ENCODE peak calls at places on chromosomes 1 and 21, in five cellular contexts. One of them, this sample, is unnamed.

GRCh38 chr1:4422496-4423289 is 231.7 kb upstream of the AJAP1 start:
- DNase-seq in SK-N-SH: peak; percentile 26
- DNase-seq in GM12878: no peak
- DNase-seq in HepG2: no peak
- DNase-seq in K562: no peak
- DNase-seq in this sample: no peak

GRCh38 chr21:45104560-45104959 is 30.2 kb downstream of the ADARB1 start:
- DNase-seq in SK-N-SH: peak; percentile 52
- DNase-seq in GM12878: no peak
- DNase-seq in HepG2: no peak
- DNase-seq in K562: no peak
- DNase-seq in this sample: no peak

GRCh38 chr21:27047331-27048314 is 80.7 kb upstream of the ADAMTS5 start:
- DNase-seq in SK-N-SH: no peak
- DNase-seq in GM12878: no peak
- DNase-seq in HepG2: no peak
- DNase-seq in K562: no peak
- DNase-seq in this sample: no peak

GRCh38 chr1:101291562-101292035 is 54.8 kb downstream of the S1PR1 start:
- DNase-seq in SK-N-SH: no peak
- DNase-seq in GM12878: no peak
- DNase-seq in HepG2: peak; percentile 83
- DNase-seq in K562: no peak
- DNase-seq in this sample: peak; percentile 14

GRCh38 chr1:10679521-10680220 is 116.8 kb downstream of the CASZ1 start:
- DNase-seq in SK-N-SH: peak; percentile 91
- DNase-seq in GM12878: no peak
- DNase-seq in HepG2: peak; percentile 82
- DNase-seq in K562: peak; percentile 77
- DNase-seq in this sample: peak; percentile 18

GRCh38 chr1:86500731-86501130 is 32.0 kb downstream of the CLCA1 start:
- DNase-seq in SK-N-SH: no peak
- DNase-seq in GM12878: no peak
- DNase-seq in HepG2: no peak
- DNase-seq in K562: no peak
- DNase-seq in this sample: no peak

GRCh38 chr1:205183676-205184335 is 27.7 kb downstream of the DSTYK start:
- DNase-seq in SK-N-SH: no peak
- DNase-seq in GM12878: no peak
- DNase-seq in HepG2: no peak
- DNase-seq in K562: no peak
- DNase-seq in this sample: peak; percentile 1

GRCh38 chr1:236524142-236524891 is 535 bp downstream of the LGALS8 start:
- DNase-seq in SK-N-SH: peak; percentile 70
- DNase-seq in GM12878: peak; percentile 75
- DNase-seq in HepG2: peak; percentile 85
- DNase-seq in K562: peak; percentile 82
- DNase-seq in this sample: peak; percentile 78

GRCh38 chr1:3352952-3353331 is 101.5 kb upstream of the ARHGEF16 start:
- DNase-seq in SK-N-SH: no peak
- DNase-seq in GM12878: no peak
- DNase-seq in HepG2: no peak
- DNase-seq in K562: no peak
- DNase-seq in this sample: no peak

GRCh38 chr1:200147742-200148141 is 120.2 kb downstream of the NR5A2 start:
- DNase-seq in SK-N-SH: no peak
- DNase-seq in GM12878: no peak
- DNase-seq in HepG2: no peak
- DNase-seq in K562: no peak
- DNase-seq in this sample: no peak

GRCh38 chr1:218164930-218165686 is 120.0 kb upstream of the RRP15 start:
- DNase-seq in SK-N-SH: peak; percentile 67
- DNase-seq in GM12878: no peak
- DNase-seq in HepG2: no peak
- DNase-seq in K562: no peak
- DNase-seq in this sample: no peak

GRCh38 chr1:174982971-174983689 is 16.6 kb upstream of the CACYBP start:
- DNase-seq in SK-N-SH: peak; percentile 28
- DNase-seq in GM12878: no peak
- DNase-seq in HepG2: peak; percentile 34
- DNase-seq in K562: peak; percentile 43
- DNase-seq in this sample: no peak

GRCh38 chr1:168466703-168467081 is 77.1 kb downstream of the XCL2 start:
- DNase-seq in SK-N-SH: no peak
- DNase-seq in GM12878: peak; percentile 51
- DNase-seq in HepG2: no peak
- DNase-seq in K562: no peak
- DNase-seq in this sample: no peak

GRCh38 chr1:4415476-4415875 is 238.9 kb upstream of the AJAP1 start:
- DNase-seq in SK-N-SH: no peak
- DNase-seq in GM12878: no peak
- DNase-seq in HepG2: no peak
- DNase-seq in K562: no peak
- DNase-seq in this sample: no peak

GRCh38 chr1:229364216-229365065 is 21.6 kb upstream of the CCSAP start:
- DNase-seq in SK-N-SH: no peak
- DNase-seq in GM12878: no peak
- DNase-seq in HepG2: no peak
- DNase-seq in K562: no peak
- DNase-seq in this sample: no peak
- TF ChIP-seq REST in SK-N-SH: no peak
- TF ChIP-seq REST in GM12878: no peak
- TF ChIP-seq REST in HepG2: no peak
- TF ChIP-seq REST in K562: no peak
- TF ChIP-seq REST in this sample: no peak

GRCh38 chr1:79638382-79638781 is 631.9 kb upstream of the ADGRL4 start:
- DNase-seq in SK-N-SH: no peak
- DNase-seq in GM12878: no peak
- DNase-seq in HepG2: no peak
- DNase-seq in K562: no peak
- DNase-seq in this sample: no peak

GRCh38 chr1:79629414-79629813 is 622.9 kb upstream of the ADGRL4 start:
- DNase-seq in SK-N-SH: no peak
- DNase-seq in GM12878: no peak
- DNase-seq in HepG2: no peak
- DNase-seq in K562: no peak
- DNase-seq in this sample: no peak

DNA sequence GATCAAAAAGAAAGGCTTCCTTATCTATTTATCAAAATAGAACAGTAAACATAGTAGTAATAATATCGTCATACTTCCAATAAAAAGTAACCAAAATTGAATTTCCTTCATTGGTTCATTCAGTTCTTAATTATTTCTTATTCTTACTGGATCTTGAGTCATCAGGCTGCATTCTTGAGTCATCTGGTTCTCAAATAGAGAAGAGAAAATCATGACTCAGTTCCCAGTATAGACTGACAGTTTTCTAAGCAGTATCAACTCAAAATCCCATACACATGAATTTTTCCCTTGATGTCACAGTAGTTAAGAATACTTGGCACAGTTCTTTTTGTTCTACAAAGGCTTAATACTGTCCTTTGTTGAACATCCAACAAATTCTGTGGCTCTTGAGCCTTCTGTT is 626.9 kb upstream of the ADGRL4 start:
- DNase-seq in SK-N-SH: no peak
- DNase-seq in GM12878: no peak
- DNase-seq in HepG2: no peak
- DNase-seq in K562: no peak
- DNase-seq in this sample: no peak
- TF ChIP-seq GABPA in SK-N-SH: no peak
- TF ChIP-seq GABPA in GM12878: no peak
- TF ChIP-seq GABPA in HepG2: no peak
- TF ChIP-seq GABPA in K562: no peak
- TF ChIP-seq GABPA in this sample: no peak

DNA sequence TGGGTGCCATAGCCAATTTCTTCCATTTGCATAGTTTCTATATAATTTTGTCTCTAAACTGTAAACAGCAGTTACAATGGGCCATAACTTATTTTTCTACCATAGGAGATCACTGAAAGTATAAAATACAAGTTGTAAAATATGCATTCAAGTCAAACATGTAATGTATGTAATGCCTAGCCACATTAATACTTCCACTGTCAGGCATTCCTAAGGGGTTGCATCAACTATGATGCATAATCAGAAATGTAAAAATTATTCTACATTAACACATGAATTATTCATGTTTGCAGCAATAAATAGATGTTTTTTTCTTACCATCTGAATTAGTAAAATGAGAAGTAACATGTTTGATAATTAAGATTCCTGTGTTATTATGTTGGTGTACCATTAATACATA is 560.3 kb upstream of the ZP4 start:
- DNase-seq in SK-N-SH: no peak
- DNase-seq in GM12878: no peak
- DNase-seq in HepG2: no peak
- DNase-seq in K562: no peak
- DNase-seq in this sample: no peak
- TF ChIP-seq REST in SK-N-SH: no peak
- TF ChIP-seq REST in GM12878: no peak
- TF ChIP-seq REST in HepG2: no peak
- TF ChIP-seq REST in K562: no peak
- TF ChIP-seq REST in this sample: no peak

GRCh38 chr1:210310562-210310961 is 18.1 kb upstream of the HHAT start:
- DNase-seq in SK-N-SH: no peak
- DNase-seq in GM12878: no peak
- DNase-seq in HepG2: no peak
- DNase-seq in K562: no peak
- DNase-seq in this sample: no peak
- TF ChIP-seq GABPA in SK-N-SH: no peak
- TF ChIP-seq GABPA in GM12878: no peak
- TF ChIP-seq GABPA in HepG2: no peak
- TF ChIP-seq GABPA in K562: no peak
- TF ChIP-seq GABPA in this sample: no peak

DNA sequence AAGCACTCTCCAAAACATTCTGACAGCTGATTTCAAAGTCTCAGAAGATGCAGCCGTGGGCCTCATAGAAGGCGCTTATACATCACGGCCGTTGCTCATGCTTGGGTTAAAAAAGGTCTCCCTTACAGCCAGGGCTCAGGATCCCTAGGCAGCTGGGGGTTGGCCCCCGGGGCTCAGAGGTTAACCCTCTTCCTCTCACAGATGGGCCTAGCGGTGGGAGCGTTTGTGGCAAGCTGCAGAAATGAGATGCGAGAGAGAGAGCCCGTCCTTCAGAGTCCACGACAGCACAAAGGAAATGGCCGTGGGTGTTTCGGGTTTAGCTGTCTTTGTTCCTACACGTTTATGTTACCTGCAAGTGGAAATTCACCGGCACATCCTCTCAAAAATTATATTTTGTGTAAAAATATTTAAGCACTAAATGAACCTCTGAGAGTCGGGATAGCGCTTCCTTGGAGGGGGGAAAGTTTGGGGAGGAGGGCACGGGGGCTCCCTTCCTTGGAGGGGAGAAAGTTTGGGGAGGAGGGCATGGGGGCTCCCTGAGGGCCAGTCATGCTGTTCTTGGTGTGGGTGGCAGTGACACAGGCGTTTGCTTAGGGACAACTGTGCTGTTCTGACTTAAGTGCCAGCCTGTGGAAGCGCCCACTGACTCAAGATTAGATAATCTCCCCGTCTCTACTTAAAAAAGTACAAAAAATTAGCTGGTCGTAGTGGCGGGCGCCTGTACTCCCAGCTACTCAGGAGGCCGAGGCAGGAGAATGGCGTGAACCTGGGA is 20.5 kb upstream of the PRDM15 start:
- DNase-seq in SK-N-SH: no peak
- DNase-seq in GM12878: no peak
- DNase-seq in HepG2: no peak
- DNase-seq in K562: no peak
- DNase-seq in this sample: no peak
- TF ChIP-seq REST in SK-N-SH: no peak
- TF ChIP-seq REST in GM12878: no peak
- TF ChIP-seq REST in HepG2: no peak
- TF ChIP-seq REST in K562: no peak
- TF ChIP-seq REST in this sample: no peak

GRCh38 chr1:29426701-29427279 is 190.5 kb downstream of the PTPRU start:
- DNase-seq in SK-N-SH: peak; percentile 65
- DNase-seq in GM12878: no peak
- DNase-seq in HepG2: no peak
- DNase-seq in K562: no peak
- DNase-seq in this sample: no peak
- TF ChIP-seq GABPA in SK-N-SH: no peak
- TF ChIP-seq GABPA in GM12878: no peak
- TF ChIP-seq GABPA in HepG2: no peak
- TF ChIP-seq GABPA in K562: no peak
- TF ChIP-seq GABPA in this sample: no peak

GRCh38 chr1:92843046-92843423 is 11.2 kb downstream of the RPL5 start:
- DNase-seq in SK-N-SH: no peak
- DNase-seq in GM12878: no peak
- DNase-seq in HepG2: no peak
- DNase-seq in K562: no peak
- DNase-seq in this sample: no peak
- TF ChIP-seq REST in SK-N-SH: no peak
- TF ChIP-seq REST in GM12878: no peak
- TF ChIP-seq REST in HepG2: no peak
- TF ChIP-seq REST in K562: no peak
- TF ChIP-seq REST in this sample: no peak

GRCh38 chr21:32991299-32991850 is 34.4 kb upstream of the OLIG2 start:
- DNase-seq in SK-N-SH: no peak
- DNase-seq in GM12878: no peak
- DNase-seq in HepG2: no peak
- DNase-seq in K562: no peak
- DNase-seq in this sample: no peak

GRCh38 chr21:32993894-32994293 is 31.8 kb upstream of the OLIG2 start:
- DNase-seq in SK-N-SH: no peak
- DNase-seq in GM12878: no peak
- DNase-seq in HepG2: no peak
- DNase-seq in K562: no peak
- DNase-seq in this sample: no peak

GRCh38 chr21:32990666-32991065 is 35.1 kb upstream of the OLIG2 start:
- DNase-seq in SK-N-SH: no peak
- DNase-seq in GM12878: no peak
- DNase-seq in HepG2: no peak
- DNase-seq in K562: no peak
- DNase-seq in this sample: no peak

DNA sequence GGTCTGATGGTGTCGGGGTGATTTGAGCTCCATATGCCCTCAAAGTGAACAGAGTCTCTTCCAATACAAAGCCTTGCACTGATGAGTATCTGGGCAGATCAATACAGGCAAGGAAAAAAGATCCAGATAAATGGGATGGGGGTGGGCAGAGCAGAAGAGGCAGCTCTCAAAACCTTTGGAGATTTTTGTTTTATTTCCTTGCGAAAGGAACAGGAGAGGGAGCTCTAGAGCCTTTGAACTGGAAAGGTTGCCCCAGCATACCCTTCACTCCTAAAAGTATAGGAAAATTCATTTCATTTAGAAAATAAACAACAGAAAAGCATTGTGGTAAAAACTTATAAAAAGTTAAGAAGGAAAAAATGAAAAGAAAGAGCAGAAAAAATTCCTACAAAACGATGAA is 31.4 kb upstream of the OLIG2 start:
- DNase-seq in SK-N-SH: peak; percentile 24
- DNase-seq in GM12878: no peak
- DNase-seq in HepG2: no peak
- DNase-seq in K562: peak; percentile 24
- DNase-seq in this sample: no peak
- TF ChIP-seq GABPA in SK-N-SH: no peak
- TF ChIP-seq GABPA in GM12878: no peak
- TF ChIP-seq GABPA in HepG2: no peak
- TF ChIP-seq GABPA in K562: no peak
- TF ChIP-seq GABPA in this sample: no peak

This sample was measured in HL-60.